ENCODE peak calls at places on chromosomes 4 and X, in six cellular contexts. One of them, this sample, is unnamed.

GRCh38 chr4:4859799-4860380 is 425 bp downstream of the MSX1 start:
- DNase-seq in lung microvascular endothelial cell: peak; percentile 12
- DNase-seq in nucleus accumbens: no peak
- DNase-seq in NCI-H510A treated with DMSO at 0.1 percent for 48 hours: no peak
- DNase-seq in amygdala: no peak
- DNase-seq in right cardiac atrium: no peak
- DNase-seq in this sample: no peak

GRCh38 chr4:107685740-107686139 is 34.3 kb downstream of the PAPSS1 start:
- DNase-seq in lung microvascular endothelial cell: no peak
- DNase-seq in NCI-H510A treated with DMSO at 0.1 percent for 48 hours: no peak
- DNase-seq in amygdala: no peak
- DNase-seq in nucleus accumbens: no peak
- DNase-seq in right cardiac atrium: no peak
- DNase-seq in this sample: no peak

GRCh38 chr4:11042760-11043159 is 358.2 kb upstream of the CLNK start:
- DNase-seq in amygdala: no peak
- DNase-seq in lung microvascular endothelial cell: no peak
- DNase-seq in nucleus accumbens: no peak
- DNase-seq in NCI-H510A treated with DMSO at 0.1 percent for 48 hours: no peak
- DNase-seq in right cardiac atrium: no peak
- DNase-seq in this sample: no peak

GRCh38 chr4:38004887-38005286 is 44.7 kb downstream of the PTTG2 start:
- DNase-seq in right cardiac atrium: no peak
- DNase-seq in NCI-H510A treated with DMSO at 0.1 percent for 48 hours: no peak
- DNase-seq in amygdala: no peak
- DNase-seq in nucleus accumbens: no peak
- DNase-seq in lung microvascular endothelial cell: no peak
- DNase-seq in this sample: no peak

GRCh38 chrX:109774706-109775105 is 41.6 kb upstream of the ACSL4 start:
- DNase-seq in right cardiac atrium: no peak
- DNase-seq in amygdala: no peak
- DNase-seq in nucleus accumbens: no peak
- DNase-seq in lung microvascular endothelial cell: peak; percentile 14
- DNase-seq in NCI-H510A treated with DMSO at 0.1 percent for 48 hours: no peak
- DNase-seq in this sample: no peak

GRCh38 chr4:151529187-151529586 is 120.2 kb downstream of the FHIP1A start:
- DNase-seq in amygdala: no peak
- DNase-seq in nucleus accumbens: no peak
- DNase-seq in NCI-H510A treated with DMSO at 0.1 percent for 48 hours: no peak
- DNase-seq in right cardiac atrium: no peak
- DNase-seq in lung microvascular endothelial cell: no peak
- DNase-seq in this sample: no peak

GRCh38 chr4:93168053-93168452 is 660.5 kb upstream of the ATOH1 start:
- DNase-seq in nucleus accumbens: no peak
- DNase-seq in amygdala: no peak
- DNase-seq in lung microvascular endothelial cell: no peak
- DNase-seq in right cardiac atrium: no peak
- DNase-seq in NCI-H510A treated with DMSO at 0.1 percent for 48 hours: no peak
- DNase-seq in this sample: no peak

GRCh38 chr4:7365472-7366179 is 69.1 kb downstream of the PSAPL1 start:
- DNase-seq in amygdala: peak; percentile 64
- DNase-seq in right cardiac atrium: peak; percentile 32
- DNase-seq in lung microvascular endothelial cell: no peak
- DNase-seq in NCI-H510A treated with DMSO at 0.1 percent for 48 hours: peak; percentile 61
- DNase-seq in nucleus accumbens: peak; percentile 85
- DNase-seq in this sample: no peak

GRCh38 chr4:117096886-117097285 is 11.5 kb upstream of the TRAM1L1 start:
- DNase-seq in NCI-H510A treated with DMSO at 0.1 percent for 48 hours: no peak
- DNase-seq in nucleus accumbens: no peak
- DNase-seq in lung microvascular endothelial cell: no peak
- DNase-seq in right cardiac atrium: no peak
- DNase-seq in amygdala: no peak
- DNase-seq in this sample: no peak

GRCh38 chrX:38636949-38637819 is 75.8 kb downstream of the TSPAN7 start:
- DNase-seq in right cardiac atrium: no peak
- DNase-seq in nucleus accumbens: peak; percentile 3
- DNase-seq in amygdala: no peak
- DNase-seq in lung microvascular endothelial cell: peak; percentile 43
- DNase-seq in NCI-H510A treated with DMSO at 0.1 percent for 48 hours: no peak
- DNase-seq in this sample: no peak

GRCh38 chr4:64598068-64598467 is 188.8 kb upstream of the TECRL start:
- DNase-seq in NCI-H510A treated with DMSO at 0.1 percent for 48 hours: no peak
- DNase-seq in nucleus accumbens: no peak
- DNase-seq in amygdala: no peak
- DNase-seq in lung microvascular endothelial cell: no peak
- DNase-seq in right cardiac atrium: no peak
- DNase-seq in this sample: no peak